ENCODE peak calls at places on chromosomes 7 and 10, in seven cellular contexts. One of them, this sample, is unnamed.

GRCh38 chr10:17143055-17143690 is 13.6 kb upstream of the CUBN start:
- DNase-seq in PC-3: no peak
- DNase-seq in astrocyte: no peak
- DNase-seq in OCI-LY7: no peak
- DNase-seq in fibroblast of lung: no peak
- DNase-seq in PC-9: no peak
- DNase-seq in K562: no peak
- DNase-seq in this sample: no peak

GRCh38 chr7:141748401-141748800 is 10.2 kb downstream of the SSBP1 start:
- DNase-seq in PC-3: no peak
- DNase-seq in astrocyte: peak; percentile 46
- DNase-seq in OCI-LY7: no peak
- DNase-seq in fibroblast of lung: peak; percentile 57
- DNase-seq in PC-9: no peak
- DNase-seq in K562: no peak
- DNase-seq in this sample: no peak

GRCh38 chr7:82859106-82859850 is 303.4 kb downstream of the PCLO start:
- DNase-seq in PC-3: no peak
- DNase-seq in astrocyte: peak; percentile 44
- DNase-seq in OCI-LY7: no peak
- DNase-seq in fibroblast of lung: peak; percentile 61
- DNase-seq in PC-9: no peak
- DNase-seq in K562: no peak
- DNase-seq in this sample: no peak

GRCh38 chr10:27724287-27724686 is 21.3 kb downstream of the MKX start:
- DNase-seq in PC-3: peak; percentile 17
- DNase-seq in astrocyte: no peak
- DNase-seq in OCI-LY7: no peak
- DNase-seq in fibroblast of lung: no peak
- DNase-seq in PC-9: no peak
- DNase-seq in K562: no peak
- DNase-seq in this sample: no peak

GRCh38 chr10:104029528-104029875 is 56.2 kb downstream of the COL17A1 start:
- DNase-seq in PC-3: no peak
- DNase-seq in astrocyte: no peak
- DNase-seq in OCI-LY7: no peak
- DNase-seq in fibroblast of lung: no peak
- DNase-seq in PC-9: no peak
- DNase-seq in K562: no peak
- DNase-seq in this sample: no peak

GRCh38 chr7:44189286-44189992 is at the start of gene GCK:
- DNase-seq in PC-3: no peak
- DNase-seq in astrocyte: no peak
- DNase-seq in OCI-LY7: no peak
- DNase-seq in fibroblast of lung: no peak
- DNase-seq in PC-9: no peak
- DNase-seq in K562: no peak
- DNase-seq in this sample: no peak

GRCh38 chr7:41107938-41108448 is 594.9 kb downstream of the INHBA start:
- DNase-seq in PC-3: peak; percentile 96
- DNase-seq in astrocyte: peak; percentile 57
- DNase-seq in OCI-LY7: no peak
- DNase-seq in fibroblast of lung: peak; percentile 70
- DNase-seq in PC-9: no peak
- DNase-seq in K562: no peak
- DNase-seq in this sample: peak; percentile 89

GRCh38 chr10:132536241-132536963 is 1.2 kb upstream of the INPP5A start:
- DNase-seq in PC-3: peak; percentile 33
- DNase-seq in astrocyte: no peak
- DNase-seq in OCI-LY7: peak; percentile 30
- DNase-seq in fibroblast of lung: peak; percentile 10
- DNase-seq in PC-9: peak; percentile 25
- DNase-seq in K562: peak; percentile 26
- DNase-seq in this sample: no peak

GRCh38 chr7:111232249-111233084 is 141.5 kb downstream of the LRRN3 start:
- DNase-seq in PC-3: peak; percentile 65
- DNase-seq in astrocyte: peak; percentile 71
- DNase-seq in OCI-LY7: no peak
- DNase-seq in fibroblast of lung: peak; percentile 76
- DNase-seq in PC-9: no peak
- DNase-seq in K562: no peak
- DNase-seq in this sample: no peak

GRCh38 chr7:73431041-73431835 is 2.3 kb upstream of the FZD9 start:
- DNase-seq in PC-3: peak; percentile 60
- DNase-seq in astrocyte: no peak
- DNase-seq in OCI-LY7: no peak
- DNase-seq in fibroblast of lung: no peak
- DNase-seq in PC-9: peak; percentile 24
- DNase-seq in K562: no peak
- DNase-seq in this sample: no peak

GRCh38 chr10:96401036-96401435 is 42.2 kb upstream of the OPALIN start:
- DNase-seq in PC-3: no peak
- DNase-seq in astrocyte: no peak
- DNase-seq in OCI-LY7: no peak
- DNase-seq in fibroblast of lung: no peak
- DNase-seq in PC-9: no peak
- DNase-seq in K562: no peak
- DNase-seq in this sample: no peak

GRCh38 chr7:2124604-2125345 is 108.0 kb downstream of the MAD1L1 start:
- DNase-seq in PC-3: no peak
- DNase-seq in astrocyte: no peak
- DNase-seq in OCI-LY7: no peak
- DNase-seq in fibroblast of lung: no peak
- DNase-seq in PC-9: no peak
- DNase-seq in K562: no peak
- DNase-seq in this sample: no peak

GRCh38 chr10:110414563-110415309 is 83.0 kb upstream of the DUSP5 start:
- DNase-seq in PC-3: peak; percentile 96
- DNase-seq in astrocyte: peak; percentile 54
- DNase-seq in OCI-LY7: peak; percentile 96
- DNase-seq in fibroblast of lung: peak; percentile 62
- DNase-seq in PC-9: peak; percentile 88
- DNase-seq in K562: no peak
- DNase-seq in this sample: peak; percentile 94

GRCh38 chr10:43114743-43115611 is 23.3 kb upstream of the CSGALNACT2 start:
- DNase-seq in PC-3: no peak
- DNase-seq in astrocyte: no peak
- DNase-seq in OCI-LY7: no peak
- DNase-seq in fibroblast of lung: no peak
- DNase-seq in PC-9: no peak
- DNase-seq in K562: no peak
- DNase-seq in this sample: no peak

GRCh38 chr7:3481435-3481834 is 180.4 kb downstream of the SDK1 start:
- DNase-seq in PC-3: no peak
- DNase-seq in astrocyte: no peak
- DNase-seq in OCI-LY7: no peak
- DNase-seq in fibroblast of lung: no peak
- DNase-seq in PC-9: no peak
- DNase-seq in K562: no peak
- DNase-seq in this sample: no peak

DNA sequence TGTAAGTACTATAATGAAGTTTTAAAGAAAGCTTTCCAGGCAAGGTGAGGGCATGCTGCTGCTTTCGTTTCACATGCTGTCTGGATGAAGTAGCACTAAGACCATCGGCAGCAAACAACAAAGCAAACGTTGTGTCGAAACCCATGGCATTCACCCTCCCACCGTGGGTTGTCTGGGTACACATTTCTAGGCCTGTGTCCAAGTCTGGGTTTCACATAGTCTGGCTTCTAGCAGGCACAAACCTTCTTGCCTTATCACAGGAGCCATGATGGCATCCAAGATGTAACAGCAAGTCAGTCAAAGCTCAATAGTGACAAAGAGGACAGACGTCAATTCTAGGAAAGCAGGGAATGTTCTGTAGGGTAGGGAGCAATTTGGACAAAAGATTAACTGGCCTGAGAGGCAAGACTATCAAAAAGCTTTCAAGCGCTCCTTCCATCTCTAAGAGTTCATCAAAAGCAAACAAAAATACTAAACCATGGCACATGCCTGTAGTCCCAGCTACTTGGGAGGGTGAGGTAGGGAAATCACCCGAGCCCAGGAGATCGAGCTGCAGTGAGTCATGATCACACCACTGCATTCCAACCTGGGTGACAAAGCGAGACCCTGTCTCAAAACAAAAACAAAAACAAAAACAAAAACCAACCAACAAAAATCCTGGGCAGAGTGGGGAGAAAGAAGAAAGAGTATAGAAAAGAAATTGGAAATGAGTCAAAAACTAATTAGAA is 42.7 kb downstream of the PAXIP1 start:
- DNase-seq in PC-3: no peak
- DNase-seq in astrocyte: no peak
- DNase-seq in OCI-LY7: no peak
- DNase-seq in fibroblast of lung: peak; percentile 7
- DNase-seq in PC-9: no peak
- DNase-seq in K562: no peak
- DNase-seq in this sample: no peak
- H3K36me3 ChIP-seq in PC-3: peaks cover 31% of the 10 kb centered on the region
- H3K36me3 ChIP-seq in astrocyte: peaks cover 16% of the 10 kb centered on the region
- H3K36me3 ChIP-seq in OCI-LY7: peaks cover 98% of the 10 kb centered on the region
- H3K36me3 ChIP-seq in fibroblast of lung: peaks cover 7% of the 10 kb centered on the region
- H3K36me3 ChIP-seq in PC-9: peaks cover 31% of the 10 kb centered on the region
- H3K36me3 ChIP-seq in K562: peaks cover 97% of the 10 kb centered on the region
- H3K36me3 ChIP-seq in this sample: peaks cover 17% of the 10 kb centered on the region

GRCh38 chr10:30059209-30060107 is at the start of gene JCAD:
- DNase-seq in PC-3: peak; percentile 46
- DNase-seq in astrocyte: no peak
- DNase-seq in OCI-LY7: no peak
- DNase-seq in fibroblast of lung: no peak
- DNase-seq in PC-9: peak; percentile 82
- DNase-seq in K562: peak; percentile 66
- DNase-seq in this sample: no peak

GRCh38 chr10:30057421-30057841 is 2.0 kb downstream of the JCAD start:
- DNase-seq in PC-3: peak; percentile 29
- DNase-seq in astrocyte: peak; percentile 29
- DNase-seq in OCI-LY7: no peak
- DNase-seq in fibroblast of lung: peak; percentile 55
- DNase-seq in PC-9: peak; percentile 60
- DNase-seq in K562: no peak
- DNase-seq in this sample: no peak

GRCh38 chr10:30058111-30058510 is 1.3 kb downstream of the JCAD start:
- DNase-seq in PC-3: peak; percentile 4
- DNase-seq in astrocyte: no peak
- DNase-seq in OCI-LY7: no peak
- DNase-seq in fibroblast of lung: no peak
- DNase-seq in PC-9: no peak
- DNase-seq in K562: no peak
- DNase-seq in this sample: no peak

GRCh38 chr10:30056767-30057355 is 2.5 kb downstream of the JCAD start:
- DNase-seq in PC-3: no peak
- DNase-seq in astrocyte: no peak
- DNase-seq in OCI-LY7: no peak
- DNase-seq in fibroblast of lung: peak; percentile 33
- DNase-seq in PC-9: no peak
- DNase-seq in K562: no peak
- DNase-seq in this sample: no peak

GRCh38 chr10:30058570-30059132 is 735 bp downstream of the JCAD start:
- DNase-seq in PC-3: no peak
- DNase-seq in astrocyte: no peak
- DNase-seq in OCI-LY7: no peak
- DNase-seq in fibroblast of lung: no peak
- DNase-seq in PC-9: no peak
- DNase-seq in K562: no peak
- DNase-seq in this sample: no peak
- H3K79me2 ChIP-seq in PC-3: peaks cover 18% of the 10 kb centered on the region
- H3K79me2 ChIP-seq in astrocyte: peaks cover 10% of the 10 kb centered on the region
- H3K79me2 ChIP-seq in OCI-LY7: no peaks in the 10 kb centered on the region
- H3K79me2 ChIP-seq in fibroblast of lung: no peaks in the 10 kb centered on the region
- H3K79me2 ChIP-seq in PC-9: peaks cover 19% of the 10 kb centered on the region
- H3K79me2 ChIP-seq in K562: no peaks in the 10 kb centered on the region
- H3K79me2 ChIP-seq in this sample: no peaks in the 10 kb centered on the region

DNA sequence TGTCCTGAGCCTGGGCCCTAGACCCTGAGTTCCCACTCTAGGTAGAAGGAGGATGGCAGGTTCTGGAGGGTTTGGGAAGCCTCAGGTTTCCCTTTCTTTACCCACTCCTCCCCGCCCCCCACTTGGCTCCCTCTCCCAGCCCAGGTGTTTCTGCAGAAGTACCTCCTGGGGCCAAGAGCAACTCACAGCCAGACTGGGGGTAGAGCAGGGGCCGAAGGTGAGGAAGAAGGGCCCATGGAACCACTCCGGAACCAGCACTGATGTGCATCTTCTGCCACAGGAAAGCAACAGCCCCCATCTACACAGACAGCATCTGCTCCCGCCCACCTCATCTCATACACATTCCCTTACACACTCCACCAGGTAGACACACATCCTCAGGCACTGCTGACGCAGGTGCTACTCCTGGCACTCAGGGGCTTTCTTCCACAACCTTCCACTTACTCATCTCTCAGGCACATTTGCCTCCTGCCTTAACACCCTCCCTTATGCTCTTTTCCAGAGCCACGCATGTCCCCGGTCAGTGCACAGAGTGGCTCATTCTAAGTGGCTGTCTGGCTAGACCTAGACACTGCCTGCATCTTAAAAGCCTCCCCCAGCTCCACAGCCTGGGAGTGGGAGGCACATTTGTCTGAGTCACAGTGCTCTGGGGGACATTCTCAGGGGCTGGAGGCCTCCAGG is 1.8 kb downstream of the EPHB6 start:
- DNase-seq in PC-3: no peak
- DNase-seq in astrocyte: no peak
- DNase-seq in OCI-LY7: no peak
- DNase-seq in fibroblast of lung: no peak
- DNase-seq in PC-9: no peak
- DNase-seq in K562: no peak
- DNase-seq in this sample: no peak
- H3K36me3 ChIP-seq in PC-3: peaks cover 4% of the 10 kb centered on the region
- H3K36me3 ChIP-seq in astrocyte: no peaks in the 10 kb centered on the region
- H3K36me3 ChIP-seq in OCI-LY7: no peaks in the 10 kb centered on the region
- H3K36me3 ChIP-seq in fibroblast of lung: no peaks in the 10 kb centered on the region
- H3K36me3 ChIP-seq in PC-9: peaks cover 4% of the 10 kb centered on the region
- H3K36me3 ChIP-seq in K562: no peaks in the 10 kb centered on the region
- H3K36me3 ChIP-seq in this sample: no peaks in the 10 kb centered on the region

GRCh38 chr7:30470783-30471182 is 7.8 kb downstream of the NOD1 start:
- DNase-seq in PC-3: peak; percentile 16
- DNase-seq in astrocyte: peak; percentile 90
- DNase-seq in OCI-LY7: no peak
- DNase-seq in fibroblast of lung: peak; percentile 92
- DNase-seq in PC-9: no peak
- DNase-seq in K562: peak; percentile 33
- DNase-seq in this sample: no peak
- H3K79me2 ChIP-seq in PC-3: peaks cover 21% of the 10 kb centered on the region
- H3K79me2 ChIP-seq in astrocyte: peaks cover 36% of the 10 kb centered on the region
- H3K79me2 ChIP-seq in OCI-LY7: no peaks in the 10 kb centered on the region
- H3K79me2 ChIP-seq in fibroblast of lung: no peaks in the 10 kb centered on the region
- H3K79me2 ChIP-seq in PC-9: peaks cover 43% of the 10 kb centered on the region
- H3K79me2 ChIP-seq in K562: no peaks in the 10 kb centered on the region
- H3K79me2 ChIP-seq in this sample: peaks cover 5% of the 10 kb centered on the region

GRCh38 chr10:809671-810350 is 120.3 kb upstream of the DIP2C start:
- DNase-seq in PC-3: no peak
- DNase-seq in astrocyte: no peak
- DNase-seq in OCI-LY7: no peak
- DNase-seq in fibroblast of lung: no peak
- DNase-seq in PC-9: no peak
- DNase-seq in K562: no peak
- DNase-seq in this sample: no peak
- H3K36me3 ChIP-seq in PC-3: no peaks in the 10 kb centered on the region
- H3K36me3 ChIP-seq in astrocyte: peaks cover 41% of the 10 kb centered on the region
- H3K36me3 ChIP-seq in OCI-LY7: peaks cover 87% of the 10 kb centered on the region
- H3K36me3 ChIP-seq in fibroblast of lung: peaks cover 25% of the 10 kb centered on the region
- H3K36me3 ChIP-seq in PC-9: no peaks in the 10 kb centered on the region
- H3K36me3 ChIP-seq in K562: peaks cover 80% of the 10 kb centered on the region
- H3K36me3 ChIP-seq in this sample: peaks cover 26% of the 10 kb centered on the region

GRCh38 chr10:14526326-14526725 is 195.6 kb upstream of the FRMD4A start:
- DNase-seq in PC-3: no peak
- DNase-seq in astrocyte: no peak
- DNase-seq in OCI-LY7: no peak
- DNase-seq in fibroblast of lung: no peak
- DNase-seq in PC-9: no peak
- DNase-seq in K562: no peak
- DNase-seq in this sample: no peak
- H3K79me2 ChIP-seq in PC-3: peaks cover 10% of the 10 kb centered on the region
- H3K79me2 ChIP-seq in astrocyte: peaks cover 3% of the 10 kb centered on the region
- H3K79me2 ChIP-seq in OCI-LY7: peaks cover 66% of the 10 kb centered on the region
- H3K79me2 ChIP-seq in fibroblast of lung: no peaks in the 10 kb centered on the region
- H3K79me2 ChIP-seq in PC-9: peaks cover 66% of the 10 kb centered on the region
- H3K79me2 ChIP-seq in K562: no peaks in the 10 kb centered on the region
- H3K79me2 ChIP-seq in this sample: no peaks in the 10 kb centered on the region